ENCODE peak calls at places on chromosomes 1 and 21, in nine cellular contexts. U is endodermal cell, V is neural progenitor cell, F is IMR-90, K is HCT116, E is fibroblast of lung, W is H9, X is colonic mucosa, T is neuronal stem cell. S is an unnamed sample. For H3K9me3, the result is how much of the 10 kb centered on the place peaks cover.

GRCh38 chr1:52402860-52403240 is 1.4 kb downstream of the ORC1 start:
- DNase-seq in U (no peak), V (no peak), F (no peak), K (no peak), E (no peak), W (no peak), X (peak), T (no peak), S (no peak)

GRCh38 chr1:156673387-156674121 is 3.7 kb downstream of the NES start:
- DNase-seq in U (peak), V (peak), F (peak), K (no peak), E (no peak), W (peak), X (no peak), T (peak), S (no peak)

GRCh38 chr1:231605389-231606100 is 21.0 kb upstream of the DISC1 start:
- DNase-seq in U (no peak), V (no peak), F (no peak), K (no peak), E (peak), W (no peak), X (no peak), T (no peak), S (no peak)

GRCh38 chr1:90045853-90046563 is 51.1 kb downstream of the ZNF326 start:
- DNase-seq in U (peak), V (peak), F (peak), K (peak), E (peak), W (peak), X (no peak), T (peak), S (no peak)

GRCh38 chr1:50570064-50570463 is 146.8 kb upstream of the DMRTA2 start:
- DNase-seq in U (no peak), V (peak), F (peak), K (no peak), E (no peak), W (no peak), X (no peak), T (peak), S (no peak)

GRCh38 chr1:36136535-36136934 is 11.5 kb upstream of the COL8A2 start:
- DNase-seq in U (no peak), V (no peak), F (peak), K (no peak), E (peak), W (no peak), X (no peak), T (no peak), S (no peak)

GRCh38 chr1:182855886-182856285 is 16.7 kb downstream of the DHX9 start:
- DNase-seq in U (no peak), V (no peak), F (no peak), K (no peak), E (no peak), W (no peak), X (no peak), T (no peak), S (no peak)

GRCh38 chr1:50697440-50698421 is 262.3 kb downstream of the FAF1 start:
- DNase-seq in U (no peak), V (no peak), F (peak), K (no peak), E (peak), W (no peak), X (no peak), T (no peak), S (peak)

GRCh38 chr1:21232044-21232443 is 55.3 kb upstream of the EIF4G3 start:
- DNase-seq in U (peak), V (peak), F (peak), K (peak), E (peak), W (no peak), X (peak), T (peak), S (no peak)

GRCh38 chr1:214454619-214455396 is 96.6 kb downstream of the PTPN14 start:
- DNase-seq in U (no peak), V (no peak), F (peak), K (no peak), E (peak), W (no peak), X (no peak), T (no peak), S (no peak)

GRCh38 chr1:86787626-86788025 is 83.2 kb downstream of the SH3GLB1 start:
- DNase-seq in U (no peak), V (no peak), F (no peak), K (no peak), E (no peak), W (no peak), X (no peak), T (no peak), S (no peak)

GRCh38 chr1:234778215-234779159 is 168.5 kb upstream of the IRF2BP2 start:
- DNase-seq in U (peak), V (peak), F (no peak), K (no peak), E (no peak), W (peak), X (no peak), T (no peak), S (peak)

GRCh38 chr21:32578107-32578691 is 7.1 kb downstream of the TCP10L start:
- DNase-seq in U (peak), V (peak), F (peak), K (peak), E (no peak), W (peak), X (peak), T (no peak), S (no peak)

GRCh38 chr1:206978259-206978658 is 8.0 kb upstream of the FCAMR start:
- DNase-seq in U (no peak), V (no peak), F (no peak), K (no peak), E (no peak), W (no peak), X (peak), T (no peak), S (no peak)

GRCh38 chr1:32768110-32768857 is 48.9 kb downstream of the YARS1 start:
- DNase-seq in U (no peak), V (no peak), F (no peak), K (no peak), E (no peak), W (no peak), X (no peak), T (no peak), S (no peak)

GRCh38 chr1:224264321-224264720 is 65.7 kb downstream of the NVL start:
- DNase-seq in U (no peak), V (no peak), F (peak), K (no peak), E (no peak), W (no peak), X (no peak), T (no peak), S (no peak)

GRCh38 chr1:47871799-47872353 is 125.3 kb downstream of the TRABD2B start:
- DNase-seq in U (no peak), V (no peak), F (no peak), K (peak), E (no peak), W (no peak), X (no peak), T (no peak), S (peak)

GRCh38 chr21:32603131-32603530 is 9.0 kb downstream of the CFAP298 start:
- DNase-seq in U (no peak), V (no peak), F (no peak), K (no peak), E (no peak), W (no peak), X (no peak), T (no peak), S (no peak)

GRCh38 chr21:25330266-25330665 is 277.0 kb downstream of the MRPL39 start:
- DNase-seq in U (no peak), V (no peak), F (peak), K (no peak), E (peak), W (no peak), X (no peak), T (no peak), S (no peak)
- H3K9me3 ChIP-seq in U (under half), V (under half), F (under half), K (under half), E (under half), W (under half), X (under half), T (under half), S (under half)

GRCh38 chr1:8866173-8866791 is 12.2 kb downstream of the ENO1 start:
- DNase-seq in U (peak), V (no peak), F (no peak), K (no peak), E (no peak), W (no peak), X (no peak), T (no peak), S (no peak)
- H3K9ac ChIP-seq in U (no peak), V (no peak), F (no peak), K (no peak), E (no peak), W (no peak), X (no peak), T (no peak), S (no peak)

GRCh38 chr1:227635596-227635995 is 72.2 kb downstream of the ZNF678 start:
- DNase-seq in U (no peak), V (no peak), F (no peak), K (no peak), E (no peak), W (no peak), X (no peak), T (no peak), S (no peak)

DNA sequence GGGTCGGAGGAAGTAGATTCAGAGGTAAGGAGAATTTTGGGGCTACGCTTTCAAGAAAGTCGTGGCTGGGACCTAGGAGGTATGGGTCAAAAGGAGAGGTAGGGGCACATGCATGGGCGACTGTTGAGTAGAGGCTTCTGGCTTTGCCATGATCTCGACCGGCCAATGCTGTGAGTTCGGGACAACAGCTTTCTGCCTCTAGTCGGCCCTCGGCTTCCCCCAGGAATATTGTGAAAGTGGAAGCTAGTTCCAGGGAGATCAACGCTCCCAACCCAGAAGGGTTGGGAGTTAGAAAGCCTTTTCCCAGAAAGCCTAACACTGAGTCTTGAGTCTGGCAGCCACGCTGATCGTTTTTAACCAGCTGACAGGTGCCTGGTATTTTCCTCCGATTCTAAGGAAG is 69.0 kb downstream of the ZNF678 start:
- DNase-seq in U (no peak), V (no peak), F (no peak), K (no peak), E (no peak), W (no peak), X (no peak), T (no peak), S (no peak)
- H3K9me3 ChIP-seq in U (under half), V (under half), F (half or more), K (under half), E (under half), W (under half), X (under half), T (under half), S (under half)

GRCh38 chr1:25572708-25573590 is 29.5 kb downstream of the LDLRAP1 start:
- DNase-seq in U (peak), V (peak), F (peak), K (no peak), E (peak), W (peak), X (peak), T (no peak), S (peak)
- H3K9ac ChIP-seq in U (no peak), V (no peak), F (no peak), K (no peak), E (no peak), W (no peak), X (peak), T (no peak), S (no peak)

GRCh38 chr1:101065575-101065974 is 40.0 kb upstream of the DPH5 start:
- DNase-seq in U (no peak), V (no peak), F (no peak), K (no peak), E (no peak), W (no peak), X (no peak), T (no peak), S (no peak)

GRCh38 chr1:101055623-101056022 is 30.0 kb upstream of the DPH5 start:
- DNase-seq in U (no peak), V (no peak), F (no peak), K (no peak), E (no peak), W (no peak), X (no peak), T (no peak), S (no peak)

GRCh38 chr1:101064697-101065096 is 39.1 kb upstream of the DPH5 start:
- DNase-seq in U (no peak), V (no peak), F (no peak), K (no peak), E (no peak), W (no peak), X (no peak), T (no peak), S (no peak)

GRCh38 chr1:101060992-101061391 is 35.4 kb upstream of the DPH5 start:
- DNase-seq in U (no peak), V (no peak), F (no peak), K (no peak), E (no peak), W (no peak), X (no peak), T (no peak), S (no peak)

DNA sequence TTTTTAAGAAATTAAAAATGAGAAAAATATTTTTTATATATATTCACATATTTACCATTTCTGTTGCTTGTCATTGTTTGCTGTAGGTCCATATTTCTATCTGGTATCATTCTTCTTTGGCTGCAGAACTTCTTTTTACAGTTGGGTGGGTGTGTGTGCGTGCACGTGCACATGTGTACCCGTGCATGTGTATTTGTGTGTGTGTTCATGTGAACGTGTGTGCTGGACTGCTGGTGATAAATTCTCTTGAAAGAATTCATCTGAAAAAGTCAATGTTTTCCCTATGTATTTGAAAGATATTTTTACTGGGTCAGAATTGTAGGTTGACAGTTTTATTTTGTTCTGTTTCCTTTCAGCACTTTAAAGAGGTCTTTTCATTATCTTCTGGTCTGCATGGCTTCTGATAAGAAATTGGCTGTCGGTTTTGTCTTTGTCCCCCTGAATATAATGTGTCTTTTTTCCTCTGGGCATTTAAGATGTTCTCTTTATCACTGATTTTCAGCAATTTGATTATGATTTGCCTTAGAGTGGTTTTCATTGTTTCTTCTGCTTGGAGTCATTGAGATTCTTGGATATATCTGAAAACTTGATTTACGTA is 34.5 kb upstream of the DPH5 start:
- DNase-seq in U (no peak), V (no peak), F (no peak), K (no peak), E (no peak), W (no peak), X (no peak), T (no peak), S (no peak)
- H3K9me3 ChIP-seq in U (under half), V (under half), F (under half), K (under half), E (under half), W (under half), X (under half), T (under half), S (under half)

GRCh38 chr1:218377143-218377660 is 32.1 kb downstream of the TGFB2 start:
- DNase-seq in U (no peak), V (no peak), F (peak), K (peak), E (peak), W (no peak), X (no peak), T (no peak), S (peak)
- H3K9ac ChIP-seq in U (no peak), V (no peak), F (no peak), K (no peak), E (no peak), W (no peak), X (no peak), T (no peak), S (no peak)

GRCh38 chr1:245825128-245825901 is 670.5 kb downstream of the KIF26B start:
- DNase-seq in U (peak), V (no peak), F (peak), K (no peak), E (peak), W (peak), X (no peak), T (no peak), S (no peak)
- H3K9me3 ChIP-seq in U (under half), V (under half), F (under half), K (under half), E (under half), W (under half), X (under half), T (under half), S (under half)

DNA sequence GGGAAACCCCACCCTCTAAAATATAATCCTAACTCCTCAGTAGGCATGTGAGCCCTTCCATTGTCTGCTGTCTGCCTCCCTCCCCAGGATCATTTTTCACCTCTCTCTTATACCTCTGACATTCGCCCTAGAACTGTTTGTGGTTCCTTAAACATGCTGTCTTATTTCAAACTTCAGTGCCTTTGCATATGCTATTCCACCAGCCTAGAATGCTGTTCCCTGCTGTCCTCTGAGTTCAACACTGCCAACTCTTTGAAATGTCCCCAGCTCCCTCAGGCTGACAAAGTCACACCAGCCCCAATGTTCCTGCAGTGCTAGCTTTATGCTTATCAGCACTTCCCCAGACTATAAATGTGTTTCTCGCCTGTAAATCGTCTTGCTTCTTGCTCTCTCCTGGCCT is 119.5 kb downstream of the HIVEP3 start:
- DNase-seq in U (no peak), V (no peak), F (no peak), K (no peak), E (no peak), W (no peak), X (no peak), T (no peak), S (no peak)
- H3K9ac ChIP-seq in U (no peak), V (no peak), F (no peak), K (no peak), E (no peak), W (no peak), X (no peak), T (no peak), S (no peak)